ENCODE peak calls at places on chromosomes 3 and 15, in five cellular contexts. One of them, this sample, is unnamed.

GRCh38 chr3:41202834-41203345 is 3.6 kb downstream of the CTNNB1 start:
- DNase-seq in fibroblast of the aortic adventitia: peak
- DNase-seq in SK-N-SH: peak
- DNase-seq in GM06990: no peak
- DNase-seq in progenitor cell of endocrine pancreas: no peak
- DNase-seq in this sample: no peak

GRCh38 chr3:106794442-106794841 is 582.8 kb upstream of the CCDC54 start:
- DNase-seq in SK-N-SH: no peak
- DNase-seq in fibroblast of the aortic adventitia: peak
- DNase-seq in progenitor cell of endocrine pancreas: no peak
- DNase-seq in GM06990: no peak
- DNase-seq in this sample: no peak

GRCh38 chr3:169865176-169865800 is 4.4 kb downstream of the LRRC31 start:
- DNase-seq in SK-N-SH: no peak
- DNase-seq in fibroblast of the aortic adventitia: no peak
- DNase-seq in progenitor cell of endocrine pancreas: no peak
- DNase-seq in GM06990: peak
- DNase-seq in this sample: no peak

GRCh38 chr3:183698760-183699159 is 1.2 kb downstream of the YEATS2 start:
- DNase-seq in GM06990: no peak
- DNase-seq in SK-N-SH: no peak
- DNase-seq in progenitor cell of endocrine pancreas: no peak
- DNase-seq in fibroblast of the aortic adventitia: peak
- DNase-seq in this sample: no peak

GRCh38 chr3:73255609-73256029 is 194.2 kb downstream of the EBLN2 start:
- DNase-seq in fibroblast of the aortic adventitia: peak
- DNase-seq in progenitor cell of endocrine pancreas: no peak
- DNase-seq in GM06990: no peak
- DNase-seq in SK-N-SH: peak
- DNase-seq in this sample: no peak

GRCh38 chr3:188164248-188164687 is 10.3 kb downstream of the LPP start:
- DNase-seq in SK-N-SH: no peak
- DNase-seq in fibroblast of the aortic adventitia: no peak
- DNase-seq in progenitor cell of endocrine pancreas: no peak
- DNase-seq in GM06990: no peak
- DNase-seq in this sample: no peak

GRCh38 chr15:99042909-99043308 is 35.3 kb upstream of the PGPEP1L start:
- DNase-seq in SK-N-SH: no peak
- DNase-seq in GM06990: no peak
- DNase-seq in fibroblast of the aortic adventitia: no peak
- DNase-seq in progenitor cell of endocrine pancreas: no peak
- DNase-seq in this sample: no peak

GRCh38 chr3:129605593-129606521 is 619 bp downstream of the PLXND1 start:
- DNase-seq in progenitor cell of endocrine pancreas: no peak
- DNase-seq in fibroblast of the aortic adventitia: peak
- DNase-seq in GM06990: peak
- DNase-seq in SK-N-SH: peak
- DNase-seq in this sample: no peak

GRCh38 chr15:59140422-59141226 is 35.7 kb downstream of the CCNB2 start:
- DNase-seq in SK-N-SH: no peak
- DNase-seq in fibroblast of the aortic adventitia: no peak
- DNase-seq in progenitor cell of endocrine pancreas: no peak
- DNase-seq in GM06990: no peak
- DNase-seq in this sample: no peak

GRCh38 chr15:85897207-85897817 is 102.6 kb upstream of the KLHL25 start:
- DNase-seq in SK-N-SH: no peak
- DNase-seq in progenitor cell of endocrine pancreas: no peak
- DNase-seq in GM06990: no peak
- DNase-seq in fibroblast of the aortic adventitia: no peak
- DNase-seq in this sample: no peak

GRCh38 chr3:105277656-105278055 is 89.1 kb upstream of the ALCAM start:
- DNase-seq in progenitor cell of endocrine pancreas: no peak
- DNase-seq in fibroblast of the aortic adventitia: peak
- DNase-seq in GM06990: no peak
- DNase-seq in SK-N-SH: no peak
- DNase-seq in this sample: no peak

GRCh38 chr15:89177633-89178306 is 43.6 kb downstream of the RLBP1 start:
- DNase-seq in fibroblast of the aortic adventitia: peak
- DNase-seq in SK-N-SH: peak
- DNase-seq in progenitor cell of endocrine pancreas: peak
- DNase-seq in GM06990: no peak
- DNase-seq in this sample: peak

GRCh38 chr3:42547401-42547945 is 34.3 kb downstream of the SEC22C start:
- DNase-seq in progenitor cell of endocrine pancreas: peak
- DNase-seq in GM06990: peak
- DNase-seq in fibroblast of the aortic adventitia: peak
- DNase-seq in SK-N-SH: peak
- DNase-seq in this sample: peak

GRCh38 chr3:160133757-160134156 is 91.5 kb upstream of the C3orf80 start:
- DNase-seq in fibroblast of the aortic adventitia: no peak
- DNase-seq in progenitor cell of endocrine pancreas: no peak
- DNase-seq in GM06990: no peak
- DNase-seq in SK-N-SH: no peak
- DNase-seq in this sample: no peak
- TF ChIP-seq CTCF in fibroblast of the aortic adventitia: peak
- TF ChIP-seq CTCF in progenitor cell of endocrine pancreas: no peak
- TF ChIP-seq CTCF in GM06990: peak
- TF ChIP-seq CTCF in SK-N-SH: peak
- TF ChIP-seq CTCF in this sample: no peak

DNA sequence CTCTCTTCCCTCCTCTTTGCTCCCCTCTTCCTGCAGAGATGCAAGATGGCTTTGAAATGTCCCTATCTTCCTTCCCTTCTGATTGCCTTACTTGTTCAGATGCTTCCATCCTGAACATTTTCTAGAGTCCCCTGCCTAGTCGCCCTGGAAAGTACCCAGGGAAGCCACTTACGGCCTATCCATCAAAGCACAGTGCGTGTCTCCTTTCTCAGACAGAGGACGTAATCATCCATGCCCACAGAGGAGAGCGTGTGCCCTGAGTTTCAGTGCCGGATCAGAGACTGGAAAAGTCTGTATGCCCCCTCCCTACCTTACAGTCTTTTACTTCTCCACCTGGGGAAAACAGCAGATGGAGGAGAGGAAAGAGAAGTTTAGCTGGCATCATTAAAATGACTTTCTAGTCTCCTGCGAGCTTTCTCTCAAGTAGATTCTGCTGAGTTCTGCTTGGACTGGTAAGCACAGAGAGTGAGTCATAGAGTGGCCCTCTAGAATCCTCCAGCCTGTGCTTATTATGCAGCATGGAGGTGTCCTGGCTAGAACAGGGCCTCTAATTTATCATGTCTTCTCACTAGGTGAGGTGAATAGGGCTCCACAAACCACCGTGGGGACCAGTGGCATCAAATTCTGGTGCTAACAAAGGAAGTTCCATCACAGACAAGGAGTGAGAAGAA is 114.6 kb downstream of the SLCO3A1 start:
- DNase-seq in progenitor cell of endocrine pancreas: no peak
- DNase-seq in SK-N-SH: no peak
- DNase-seq in fibroblast of the aortic adventitia: peak
- DNase-seq in GM06990: no peak
- DNase-seq in this sample: no peak
- TF ChIP-seq CTCF in progenitor cell of endocrine pancreas: no peak
- TF ChIP-seq CTCF in SK-N-SH: no peak
- TF ChIP-seq CTCF in fibroblast of the aortic adventitia: no peak
- TF ChIP-seq CTCF in GM06990: no peak
- TF ChIP-seq CTCF in this sample: no peak

DNA sequence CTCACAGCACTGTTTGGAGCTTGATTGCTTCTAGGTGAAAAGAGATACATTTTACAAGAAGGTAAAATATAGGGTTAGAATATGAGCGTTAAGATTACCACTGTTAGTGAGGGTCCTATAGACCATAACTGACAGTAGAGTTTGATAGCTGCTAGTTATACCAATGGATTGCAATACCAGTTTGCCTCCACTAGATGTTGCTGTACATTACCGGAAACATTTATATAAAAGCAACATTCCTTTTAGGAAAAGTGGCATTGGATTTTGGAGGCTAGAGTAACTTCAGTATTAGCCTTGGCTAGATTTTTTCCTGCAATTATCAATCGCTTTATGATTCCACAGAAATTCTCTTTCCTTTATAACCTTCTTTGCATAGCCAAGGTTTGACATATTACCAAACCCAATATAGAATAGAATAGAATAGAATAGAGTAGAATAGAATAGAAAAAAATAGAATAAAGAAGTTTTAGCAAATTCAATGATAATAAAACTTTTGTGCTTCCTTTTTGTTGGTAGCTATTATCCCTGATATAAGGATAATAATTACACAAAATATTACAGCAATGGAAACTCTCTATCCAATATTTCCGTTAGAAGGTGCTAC is 1093.6 kb upstream of the ALCAM start:
- DNase-seq in fibroblast of the aortic adventitia: peak
- DNase-seq in progenitor cell of endocrine pancreas: no peak
- DNase-seq in SK-N-SH: no peak
- DNase-seq in GM06990: no peak
- DNase-seq in this sample: no peak
- TF ChIP-seq CTCF in fibroblast of the aortic adventitia: peak
- TF ChIP-seq CTCF in progenitor cell of endocrine pancreas: peak
- TF ChIP-seq CTCF in SK-N-SH: peak
- TF ChIP-seq CTCF in GM06990: peak
- TF ChIP-seq CTCF in this sample: peak

DNA sequence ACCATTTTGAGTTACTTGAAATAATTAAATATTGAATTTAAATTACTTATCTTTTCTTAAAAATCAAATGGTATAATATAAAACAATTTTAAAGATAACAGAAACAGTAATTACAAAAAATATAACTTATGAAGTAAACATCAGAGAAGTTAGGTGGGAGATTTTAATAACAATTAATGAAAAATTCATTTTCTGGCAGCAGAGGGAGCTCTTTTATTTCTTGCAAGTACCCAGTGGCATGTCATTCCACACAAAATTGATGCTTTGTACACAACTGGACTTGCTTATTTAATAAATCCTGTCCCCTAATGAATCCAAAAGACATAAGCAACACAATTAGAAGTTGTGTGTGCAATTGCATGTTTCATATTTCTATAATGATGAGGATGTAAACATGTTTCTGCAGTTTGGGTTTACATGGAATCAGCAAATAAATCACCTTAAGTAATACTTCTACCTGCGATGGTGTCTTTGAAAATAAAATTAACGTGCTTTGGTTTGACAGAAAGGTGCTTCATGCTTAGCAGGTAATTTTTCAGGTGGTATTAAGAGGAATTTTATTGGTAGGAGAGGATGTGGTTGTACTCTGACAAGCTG is 861.3 kb downstream of the ZPLD1 start:
- DNase-seq in progenitor cell of endocrine pancreas: no peak
- DNase-seq in GM06990: no peak
- DNase-seq in SK-N-SH: peak
- DNase-seq in fibroblast of the aortic adventitia: no peak
- DNase-seq in this sample: no peak
- TF ChIP-seq CTCF in progenitor cell of endocrine pancreas: peak
- TF ChIP-seq CTCF in GM06990: peak
- TF ChIP-seq CTCF in SK-N-SH: peak
- TF ChIP-seq CTCF in fibroblast of the aortic adventitia: no peak
- TF ChIP-seq CTCF in this sample: peak

GRCh38 chr3:182617511-182617910 is 175.8 kb upstream of the ATP11B start:
- DNase-seq in GM06990: no peak
- DNase-seq in progenitor cell of endocrine pancreas: no peak
- DNase-seq in fibroblast of the aortic adventitia: no peak
- DNase-seq in SK-N-SH: no peak
- DNase-seq in this sample: no peak

GRCh38 chr3:182618981-182619591 is 174.2 kb upstream of the ATP11B start:
- DNase-seq in progenitor cell of endocrine pancreas: no peak
- DNase-seq in SK-N-SH: no peak
- DNase-seq in fibroblast of the aortic adventitia: no peak
- DNase-seq in GM06990: no peak
- DNase-seq in this sample: no peak

GRCh38 chr3:182621435-182622240 is 171.7 kb upstream of the ATP11B start:
- DNase-seq in GM06990: no peak
- DNase-seq in fibroblast of the aortic adventitia: no peak
- DNase-seq in SK-N-SH: peak
- DNase-seq in progenitor cell of endocrine pancreas: no peak
- DNase-seq in this sample: no peak

GRCh38 chr3:182620715-182621434 is 172.4 kb upstream of the ATP11B start:
- DNase-seq in fibroblast of the aortic adventitia: no peak
- DNase-seq in GM06990: no peak
- DNase-seq in progenitor cell of endocrine pancreas: no peak
- DNase-seq in SK-N-SH: no peak
- DNase-seq in this sample: no peak

GRCh38 chr3:182618085-182618732 is 175.1 kb upstream of the ATP11B start:
- DNase-seq in fibroblast of the aortic adventitia: peak
- DNase-seq in SK-N-SH: no peak
- DNase-seq in GM06990: no peak
- DNase-seq in progenitor cell of endocrine pancreas: no peak
- DNase-seq in this sample: no peak
- TF ChIP-seq CTCF in fibroblast of the aortic adventitia: peak
- TF ChIP-seq CTCF in SK-N-SH: peak
- TF ChIP-seq CTCF in GM06990: peak
- TF ChIP-seq CTCF in progenitor cell of endocrine pancreas: peak
- TF ChIP-seq CTCF in this sample: no peak

GRCh38 chr15:40894689-40895308 is 549 bp downstream of the VPS18 start:
- DNase-seq in GM06990: peak
- DNase-seq in fibroblast of the aortic adventitia: peak
- DNase-seq in progenitor cell of endocrine pancreas: peak
- DNase-seq in SK-N-SH: peak
- DNase-seq in this sample: peak
- TF ChIP-seq CTCF in GM06990: peak
- TF ChIP-seq CTCF in fibroblast of the aortic adventitia: peak
- TF ChIP-seq CTCF in progenitor cell of endocrine pancreas: peak
- TF ChIP-seq CTCF in SK-N-SH: peak
- TF ChIP-seq CTCF in this sample: no peak